ENCODE peak calls at places on chromosomes 5 and 9, in four cellular contexts. L is sigmoid colon; D is body of pancreas; S is naive thymus-derived CD4-positive, alpha-beta T cell. Y is an unnamed sample. For H3K4me1, the result is how much of the 10 kb centered on the place peaks cover.

GRCh38 chr9:28805197-28805596 is 1231.9 kb upstream of the C9orf72 start:
- DNase-seq in L (no peak), D (no peak), S (no peak), Y (no peak)

GRCh38 chr5:150159741-150160179 is 4.1 kb upstream of the PDGFRB start:
- DNase-seq in L (no peak), D (peak), S (no peak), Y (no peak)

GRCh38 chr5:116271432-116271831 is 186.6 kb downstream of the COMMD10 start:
- DNase-seq in L (no peak), D (no peak), S (no peak), Y (no peak)

GRCh38 chr5:50968296-50969206 is 302.1 kb downstream of the PARP8 start:
- DNase-seq in L (no peak), D (no peak), S (no peak), Y (no peak)

GRCh38 chr5:178791976-178792375 is 61.5 kb upstream of the ZNF354A start:
- DNase-seq in L (peak), D (no peak), S (no peak), Y (no peak)

GRCh38 chr9:120383999-120384924 is 195.7 kb downstream of the CDK5RAP2 start:
- DNase-seq in L (peak), D (peak), S (no peak), Y (no peak)

GRCh38 chr5:109413463-109413862 is 3.7 kb upstream of the PJA2 start:
- DNase-seq in L (peak), D (peak), S (no peak), Y (no peak)

GRCh38 chr9:112437406-112437805 is 49.2 kb upstream of the KIAA1958 start:
- DNase-seq in L (no peak), D (no peak), S (no peak), Y (no peak)

GRCh38 chr5:142242272-142242671 is 82.5 kb downstream of the SPRY4 start:
- DNase-seq in L (no peak), D (no peak), S (no peak), Y (no peak)

GRCh38 chr9:27413507-27414214 is 110.4 kb upstream of the IFNK start:
- DNase-seq in L (no peak), D (no peak), S (no peak), Y (no peak)

GRCh38 chr9:965497-965896 is 11.0 kb upstream of the DMRT3 start:
- DNase-seq in L (no peak), D (no peak), S (no peak), Y (no peak)

GRCh38 chr9:124257070-124257864 is 482 bp upstream of the NEK6 start:
- DNase-seq in L (peak), D (no peak), S (no peak), Y (no peak)

GRCh38 chr5:178808886-178809285 is 50.9 kb upstream of the ZNF354B start:
- DNase-seq in L (no peak), D (no peak), S (no peak), Y (no peak)

GRCh38 chr5:173592050-173592669 is 24.3 kb downstream of the BOD1 start:
- DNase-seq in L (no peak), D (no peak), S (peak), Y (no peak)

GRCh38 chr5:120007619-120008018 is 378.3 kb downstream of the FAM170A start:
- DNase-seq in L (no peak), D (no peak), S (no peak), Y (no peak)

GRCh38 chr5:80834710-80835109 is 125.5 kb upstream of the RASGRF2 start:
- DNase-seq in L (no peak), D (no peak), S (no peak), Y (no peak)

GRCh38 chr9:114230068-114230467 is 74.7 kb downstream of the COL27A1 start:
- DNase-seq in L (no peak), D (no peak), S (no peak), Y (no peak)

GRCh38 chr5:170132642-170133448 is 27.1 kb downstream of the FOXI1 start:
- DNase-seq in L (no peak), D (no peak), S (no peak), Y (no peak)

GRCh38 chr9:125700791-125701190 is 6.2 kb downstream of the MAPKAP1 start:
- DNase-seq in L (no peak), D (no peak), S (no peak), Y (no peak)

GRCh38 chr9:37302277-37302676 is 120.2 kb upstream of the GRHPR start:
- DNase-seq in L (no peak), D (no peak), S (peak), Y (no peak)

GRCh38 chr5:22709743-22710142 is 143.4 kb downstream of the CDH12 start:
- DNase-seq in L (no peak), D (no peak), S (no peak), Y (no peak)

GRCh38 chr5:128687930-128688329 is 149.9 kb upstream of the FBN2 start:
- DNase-seq in L (no peak), D (no peak), S (no peak), Y (no peak)

GRCh38 chr5:38532165-38532669 is 24.2 kb downstream of the LIFR start:
- DNase-seq in L (no peak), D (no peak), S (no peak), Y (no peak)

GRCh38 chr5:44321176-44321575 is 68.0 kb downstream of the FGF10 start:
- DNase-seq in L (no peak), D (no peak), S (no peak), Y (no peak)

GRCh38 chr5:59116231-59116900 is 533.5 kb downstream of the RAB3C start:
- DNase-seq in L (no peak), D (no peak), S (no peak), Y (no peak)

DNA sequence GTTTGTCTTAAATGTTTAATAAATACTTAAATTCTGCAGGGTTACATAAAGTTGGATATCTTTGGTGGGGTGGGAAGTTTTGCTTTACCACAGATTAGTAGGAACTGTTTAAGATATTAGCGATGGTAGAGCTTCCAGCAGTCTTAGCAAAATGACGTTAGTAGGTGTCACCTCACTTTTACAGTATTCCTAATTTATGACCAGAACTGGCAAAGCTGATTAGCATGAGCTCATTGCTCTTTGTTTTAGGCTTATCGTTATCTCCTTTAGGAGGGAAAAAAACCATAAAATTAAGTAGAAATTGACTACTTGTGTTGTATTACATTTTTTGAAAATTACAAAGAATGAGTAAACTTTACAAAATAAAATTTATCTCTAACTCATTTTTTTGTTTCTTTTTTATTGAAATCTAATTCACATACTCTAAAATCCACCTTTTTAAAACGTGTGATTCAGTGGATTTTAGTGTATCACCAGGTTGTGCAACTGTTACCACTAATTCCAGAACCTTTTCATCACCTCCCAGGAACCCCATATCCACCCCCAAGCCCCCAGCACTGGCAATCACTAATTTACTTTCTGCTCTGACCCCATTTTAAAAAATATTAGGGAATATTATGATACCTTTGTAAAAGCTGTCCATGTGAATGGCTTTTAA is 129.5 kb downstream of the TRIO start:
- DNase-seq in L (no peak), D (no peak), S (no peak), Y (no peak)
- H3K4me1 ChIP-seq in L (half or more), D (under half), S (under half), Y (under half)

DNA sequence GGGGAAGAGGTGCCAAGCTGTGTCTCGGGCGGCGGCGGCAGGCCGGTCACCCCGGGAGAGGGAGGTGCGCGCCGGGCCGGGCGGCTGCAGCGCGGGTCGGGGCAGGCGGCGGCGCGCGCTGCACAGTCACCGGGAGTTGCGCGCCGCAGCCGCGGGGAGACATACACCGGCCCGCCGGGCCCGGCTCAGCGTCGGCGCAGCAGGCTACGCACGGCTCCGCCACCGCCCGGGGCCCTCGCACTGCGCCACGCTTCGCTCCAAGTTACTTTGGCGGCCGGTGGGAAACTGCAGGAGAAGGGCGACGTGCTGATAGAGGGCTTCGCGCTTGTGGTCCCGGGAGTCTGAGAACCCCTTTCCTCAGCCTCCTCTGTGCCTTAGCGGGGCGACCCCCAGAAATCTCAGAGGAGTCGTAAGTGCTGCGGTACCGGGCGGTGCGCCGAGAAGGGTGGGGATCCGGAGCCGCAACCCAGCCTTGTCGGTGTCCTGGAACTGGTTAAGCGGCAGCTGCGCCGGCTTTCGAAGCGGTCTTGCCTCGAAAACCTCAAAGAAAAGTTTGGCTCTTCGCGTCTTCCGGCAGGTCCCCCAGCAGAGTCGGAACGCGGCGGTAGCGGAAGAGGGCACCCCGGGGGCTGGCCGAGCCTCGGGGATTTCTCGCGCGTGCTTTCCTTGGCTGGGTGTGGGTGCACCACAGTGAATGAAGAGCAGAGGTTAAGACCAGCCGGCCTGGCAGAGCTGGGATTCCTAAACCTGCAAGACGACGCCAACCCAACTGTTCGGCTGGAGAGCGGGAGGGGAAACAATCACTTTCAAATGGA is at the start of gene EFNA5:
- DNase-seq in L (peak), D (peak), S (no peak), Y (no peak)
- H3K4me1 ChIP-seq in L (under half), D (under half), S (under half), Y (under half)

DNA sequence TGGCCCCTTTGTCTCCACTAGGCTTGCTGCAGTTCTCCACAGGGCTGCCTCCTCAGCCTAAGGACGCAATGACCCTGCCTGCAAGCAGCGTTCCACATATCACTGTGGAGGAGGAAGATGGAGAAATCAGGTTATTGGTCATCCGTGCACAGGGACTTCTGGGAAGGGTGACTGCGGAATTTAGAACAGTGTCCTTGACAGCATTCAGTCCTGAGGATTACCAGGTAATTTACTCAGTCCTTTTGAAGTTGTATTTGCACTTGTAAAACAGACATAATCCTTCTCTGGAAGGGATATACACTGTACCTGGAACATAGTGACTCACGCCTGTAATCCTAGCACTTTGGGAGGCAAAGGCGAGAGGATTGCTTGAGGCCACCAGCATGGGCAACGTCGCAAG is 116.6 kb downstream of the ADGRV1 start:
- DNase-seq in L (no peak), D (no peak), S (no peak), Y (no peak)
- H3K4me1 ChIP-seq in L (under half), D (under half), S (under half), Y (under half)

DNA sequence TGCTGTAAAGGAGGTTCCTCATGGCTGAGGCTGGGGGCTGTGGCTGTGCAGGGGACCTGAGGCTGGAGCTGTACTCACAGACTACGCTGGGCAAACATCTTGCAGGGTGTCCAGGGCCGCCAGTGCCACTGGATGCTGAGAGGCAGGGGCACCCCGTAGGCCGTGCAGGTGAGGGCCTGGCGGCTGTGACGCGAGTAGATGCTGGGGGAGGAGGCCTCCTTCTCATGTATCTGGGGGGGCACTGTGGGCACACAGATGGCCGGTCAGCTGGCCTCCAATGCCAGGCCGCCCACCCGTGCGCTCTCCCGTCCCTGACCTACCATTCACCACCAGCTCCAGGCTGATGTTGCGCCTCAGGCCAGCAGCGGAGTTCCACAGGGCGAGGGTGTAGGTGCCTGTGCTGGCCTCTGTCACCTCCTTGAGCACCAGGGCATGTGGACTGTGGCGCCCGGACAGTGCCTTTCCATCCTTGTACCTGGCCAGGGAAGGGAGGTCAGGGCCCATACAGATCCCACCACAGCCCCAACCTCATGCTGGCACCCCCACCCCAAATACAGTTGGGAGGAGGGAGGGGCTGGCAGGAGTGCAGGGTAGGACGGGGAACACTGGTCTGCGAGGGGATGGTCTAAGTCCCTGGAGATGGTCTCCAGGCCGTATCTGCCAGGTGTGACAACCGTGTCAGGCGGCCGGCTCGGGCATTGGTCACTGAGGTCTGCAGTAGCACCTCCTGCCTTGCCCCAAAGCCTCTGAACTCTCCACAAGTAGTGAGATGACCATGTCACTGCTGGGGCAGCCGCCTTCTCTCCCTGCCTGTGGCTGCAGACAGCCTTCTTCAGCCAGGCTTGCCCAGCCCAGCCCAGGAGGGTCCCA is 23.4 kb downstream of the FLT4 start:
- DNase-seq in L (no peak), D (no peak), S (no peak), Y (no peak)
- H3K4me1 ChIP-seq in L (under half), D (under half), S (under half), Y (under half)

GRCh38 chr5:140341591-140341990 is 4.8 kb downstream of the HBEGF start:
- DNase-seq in L (peak), D (no peak), S (no peak), Y (peak)
- H3K4me1 ChIP-seq in L (half or more), D (under half), S (under half), Y (under half)

DNA sequence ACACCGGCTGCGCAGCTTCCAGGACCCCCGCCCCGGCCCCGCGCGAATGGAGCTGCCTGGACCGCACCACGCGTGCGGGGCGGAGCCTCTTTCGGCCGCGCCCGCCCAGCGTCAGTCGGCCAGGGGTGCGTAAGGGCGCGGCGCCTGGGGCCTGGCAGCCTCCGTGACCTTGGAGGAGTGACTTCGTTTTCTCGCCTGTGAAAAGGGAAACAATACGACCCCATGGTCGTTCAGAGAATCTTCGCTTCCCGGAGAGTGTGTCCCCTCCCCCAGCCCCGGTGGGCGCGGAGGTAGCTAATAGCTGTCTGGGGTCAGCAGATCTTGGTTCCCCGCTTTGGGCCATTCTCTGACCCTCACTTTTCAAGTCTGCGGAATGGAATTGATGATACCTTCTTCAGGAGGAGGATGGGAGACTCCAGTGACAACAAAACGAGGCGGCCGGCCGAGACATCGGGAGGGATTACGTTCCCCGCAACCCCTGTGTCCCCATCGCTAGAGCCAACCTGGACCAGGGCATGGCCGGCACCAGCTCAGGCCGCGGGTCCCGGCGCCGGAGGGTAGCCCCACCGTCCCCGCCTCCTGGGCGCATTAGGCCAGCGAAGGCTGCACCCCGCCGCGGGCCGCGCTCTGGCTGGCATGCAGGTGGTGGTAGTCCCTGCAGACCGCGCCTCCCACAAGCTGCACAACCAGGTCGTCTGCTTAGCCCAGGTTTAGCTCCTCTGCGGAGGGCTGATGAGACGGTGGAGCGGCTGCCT is 5.5 kb upstream of the CDHR2 start:
- DNase-seq in L (peak), D (peak), S (peak), Y (no peak)
- H3K4me1 ChIP-seq in L (under half), D (under half), S (under half), Y (under half)

Y was measured in thoracic aorta.